ENCODE peak calls at places on chromosomes 4 and X, in five cellular contexts. Q is SK-N-SH, D is osteoblast, Z is HCT116, T is neural progenitor cell. A is an unnamed sample.

GRCh38 chrX:68694429-68695205 is 47.2 kb downstream of the STARD8 start:
- DNase-seq in Q (no peak), D (peak), Z (no peak), T (no peak), A (no peak)

GRCh38 chr4:183961772-183962171 is 56.7 kb downstream of the STOX2 start:
- DNase-seq in Q (no peak), D (no peak), Z (no peak), T (peak), A (no peak)

GRCh38 chrX:2566044-2566443 is 65.3 kb upstream of the DHRSX start:
- DNase-seq in Q (no peak), D (no peak), Z (no peak), T (no peak), A (no peak)

GRCh38 chr4:99606716-99607115 is 32.1 kb downstream of the MTTP start:
- DNase-seq in Q (no peak), D (no peak), Z (no peak), T (no peak), A (no peak)

GRCh38 chrX:104721854-104722253 is 155.9 kb downstream of the IL1RAPL2 start:
- DNase-seq in Q (no peak), D (no peak), Z (no peak), T (no peak), A (no peak)

GRCh38 chr4:107156443-107156842 is 120.3 kb upstream of the DKK2 start:
- DNase-seq in Q (no peak), D (no peak), Z (no peak), T (no peak), A (no peak)

GRCh38 chrX:81286608-81287007 is 84.7 kb downstream of the SH3BGRL start:
- DNase-seq in Q (no peak), D (no peak), Z (no peak), T (no peak), A (no peak)

GRCh38 chr4:145823743-145824142 is 114.9 kb downstream of the ZNF827 start:
- DNase-seq in Q (no peak), D (no peak), Z (no peak), T (no peak), A (no peak)

GRCh38 chrX:133516691-133517090 is 101.4 kb upstream of the GPC4 start:
- DNase-seq in Q (no peak), D (no peak), Z (no peak), T (no peak), A (no peak)

GRCh38 chr4:107794001-107794400 is 30.7 kb upstream of the SGMS2 start:
- DNase-seq in Q (no peak), D (no peak), Z (no peak), T (peak), A (no peak)

GRCh38 chr4:40769266-40769665 is 19.5 kb downstream of the NSUN7 start:
- DNase-seq in Q (no peak), D (no peak), Z (no peak), T (no peak), A (no peak)

GRCh38 chr4:185868983-185869938 is 57.3 kb upstream of the SORBS2 start:
- DNase-seq in Q (no peak), D (no peak), Z (no peak), T (no peak), A (no peak)

GRCh38 chrX:134969726-134970125 is 21.1 kb upstream of the SMIM10 start:
- DNase-seq in Q (no peak), D (no peak), Z (no peak), T (no peak), A (no peak)

GRCh38 chr4:2036327-2036726 is 22.8 kb upstream of the NAT8L start:
- DNase-seq in Q (no peak), D (no peak), Z (no peak), T (no peak), A (no peak)

GRCh38 chr4:185683896-185684295 is 128.1 kb downstream of the SORBS2 start:
- DNase-seq in Q (no peak), D (no peak), Z (no peak), T (no peak), A (no peak)

GRCh38 chr4:87865960-87866598 is 33.3 kb downstream of the MEPE start:
- DNase-seq in Q (no peak), D (no peak), Z (no peak), T (peak), A (peak)

GRCh38 chr4:55107054-55107453 is 18.3 kb downstream of the KDR start:
- DNase-seq in Q (no peak), D (no peak), Z (no peak), T (no peak), A (no peak)

GRCh38 chr4:20512053-20512810 is 188.0 kb upstream of the PACRGL start:
- DNase-seq in Q (no peak), D (peak), Z (no peak), T (no peak), A (no peak)

GRCh38 chr4:90958256-90958895 is 831.2 kb downstream of the CCSER1 start:
- DNase-seq in Q (no peak), D (no peak), Z (peak), T (no peak), A (no peak)

DNA sequence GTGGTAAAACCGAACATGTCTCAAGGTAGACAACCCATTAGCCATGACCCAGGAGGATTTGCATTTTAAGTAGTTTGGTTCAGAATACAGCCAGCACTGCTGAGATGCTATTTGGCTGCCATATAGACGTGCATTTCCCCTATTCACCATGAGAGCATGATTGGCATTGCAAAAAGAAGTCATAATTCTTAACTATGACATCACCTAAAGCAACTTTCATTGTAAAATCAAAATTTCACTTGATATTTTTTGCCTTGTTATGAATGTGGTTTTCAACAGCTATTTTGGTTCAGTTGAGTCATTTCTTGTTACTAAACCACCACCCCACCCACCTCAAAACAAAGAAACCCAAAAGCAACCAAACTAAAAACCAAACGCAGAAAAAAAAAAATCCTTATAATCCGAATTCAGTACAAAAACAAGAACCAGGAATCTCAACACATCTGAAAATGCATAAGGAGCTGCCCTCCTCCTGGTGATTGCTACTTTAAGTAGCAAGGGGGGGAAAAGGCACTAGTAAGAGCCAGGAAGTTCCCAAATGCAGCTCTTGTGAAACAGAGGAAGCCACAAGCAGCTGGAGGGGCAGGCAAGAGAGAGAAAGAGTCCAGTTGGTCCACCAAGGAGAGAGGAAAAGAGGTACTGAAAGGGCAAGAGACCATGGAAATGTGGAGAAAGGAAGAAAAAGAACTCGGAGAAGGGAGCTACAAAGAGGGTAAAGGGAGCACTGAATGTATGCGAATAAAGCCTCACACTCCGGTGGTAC is 3.1 kb downstream of the SLITRK4 start:
- DNase-seq in Q (no peak), D (no peak), Z (no peak), T (peak), A (no peak)
- H3K4me2 ChIP-seq in Q (no peak), D (no peak), Z (no peak), T (peak), A (no peak)

GRCh38 chr4:13783800-13784411 is 156.4 kb upstream of the BOD1L1 start:
- DNase-seq in Q (no peak), D (no peak), Z (no peak), T (peak), A (no peak)
- H3K4me2 ChIP-seq in Q (no peak), D (no peak), Z (no peak), T (no peak), A (no peak)

DNA sequence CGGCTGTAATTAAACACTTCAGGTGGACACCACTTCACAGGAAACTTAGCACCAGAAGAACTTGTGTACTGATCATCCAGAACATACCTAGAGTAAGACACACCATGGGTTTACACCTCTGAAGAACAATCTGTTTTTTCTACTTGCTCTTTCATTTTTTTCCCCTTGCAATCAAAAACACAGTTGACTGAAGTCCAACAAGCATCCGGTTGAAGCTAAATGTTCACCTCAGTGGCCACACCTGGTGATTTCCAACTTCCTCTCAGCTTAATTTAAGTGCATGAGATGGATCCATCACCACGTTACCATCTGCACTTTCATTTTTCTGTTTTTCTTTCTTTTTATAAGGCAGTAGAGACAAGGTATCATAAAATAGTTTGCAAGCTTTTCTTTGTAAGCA is 4.9 kb upstream of the TXK start:
- DNase-seq in Q (no peak), D (no peak), Z (no peak), T (no peak), A (no peak)
- H3K4me2 ChIP-seq in Q (no peak), D (no peak), Z (no peak), T (no peak), A (no peak)

GRCh38 chrX:97158270-97158669 is 274.6 kb downstream of the RPA4 start:
- DNase-seq in Q (no peak), D (no peak), Z (no peak), T (no peak), A (peak)
- H3K4me2 ChIP-seq in Q (no peak), D (no peak), Z (no peak), T (no peak), A (peak)

DNA sequence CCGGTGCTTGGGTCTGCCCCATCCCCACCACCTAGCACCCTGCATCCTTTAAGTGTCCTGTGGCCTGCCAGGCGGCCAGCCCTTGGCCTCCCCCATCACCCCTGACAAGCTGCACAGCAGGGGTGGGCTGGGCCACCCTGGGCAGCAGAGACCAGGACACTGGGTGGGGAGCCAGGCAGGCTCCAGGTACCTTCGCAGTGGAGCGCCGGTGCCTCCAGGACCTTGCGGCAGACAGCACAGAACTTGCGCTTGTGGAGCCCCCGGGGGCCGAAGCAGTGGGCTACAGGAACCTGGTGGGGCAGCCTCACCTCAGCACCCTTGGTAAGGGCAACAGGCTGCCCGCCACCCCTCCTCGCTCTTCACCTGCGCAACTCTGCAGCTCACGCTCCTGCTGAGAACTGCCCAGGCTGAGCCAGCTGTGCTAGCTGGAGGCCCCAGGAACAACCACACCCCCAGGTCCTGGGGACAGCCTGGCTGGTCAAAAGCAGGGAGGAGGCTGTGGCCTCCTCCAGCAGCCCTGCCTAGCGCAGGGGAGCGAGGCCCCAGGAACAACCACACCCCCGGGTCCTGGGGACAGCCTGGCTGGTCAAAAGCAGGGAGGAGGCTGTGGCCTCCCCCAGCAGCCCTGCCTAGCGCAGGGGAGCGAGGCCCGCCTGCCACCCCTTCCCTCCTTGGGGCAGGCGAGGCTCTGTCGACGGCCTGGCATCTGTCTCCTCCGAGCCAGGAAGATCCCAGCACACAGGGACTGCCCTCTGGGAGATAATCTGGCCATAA is 4.6 kb downstream of the DGKQ start:
- DNase-seq in Q (no peak), D (no peak), Z (no peak), T (no peak), A (no peak)
- H3K4me2 ChIP-seq in Q (no peak), D (no peak), Z (no peak), T (no peak), A (no peak)

DNA sequence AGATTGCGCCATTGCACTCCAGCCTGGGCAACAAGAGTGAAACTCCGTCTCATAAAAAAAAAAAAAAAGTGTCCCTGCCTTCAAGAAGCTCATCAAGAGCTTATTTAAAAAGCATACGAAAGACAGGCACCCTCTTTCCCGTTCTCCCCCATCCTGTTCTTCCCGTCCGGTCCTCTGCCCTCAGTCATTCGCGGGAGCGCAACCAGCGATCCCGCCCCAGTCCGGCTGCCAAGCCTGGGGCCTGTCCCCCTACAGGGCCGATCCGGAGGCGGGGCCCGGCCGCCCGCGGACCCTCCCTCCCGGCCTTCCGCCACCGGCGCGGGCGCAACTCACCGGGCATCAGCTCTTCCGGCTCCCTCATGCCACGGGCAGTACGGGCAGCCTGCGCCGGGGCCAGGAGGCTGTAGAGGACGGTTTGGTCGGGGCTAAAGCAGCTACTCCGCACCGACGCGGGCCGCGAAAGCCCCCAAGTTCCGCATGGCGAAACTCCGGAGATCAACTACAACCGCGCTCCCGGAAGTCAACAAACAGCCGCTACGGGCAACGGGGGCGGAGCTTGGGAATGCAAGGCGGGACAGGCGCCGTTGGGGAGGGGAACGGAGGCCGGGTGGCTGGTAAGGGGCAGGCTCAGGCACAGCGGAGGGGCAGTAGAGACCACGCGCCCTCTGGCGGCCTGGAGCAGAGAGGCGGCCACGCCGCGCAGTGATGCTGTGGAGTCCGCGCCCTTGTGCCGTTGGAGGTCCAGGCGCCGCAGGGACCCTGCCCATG is at the start of gene RPGR:
- DNase-seq in Q (peak), D (peak), Z (peak), T (peak), A (peak)
- H3K4me2 ChIP-seq in Q (peak), D (peak), Z (peak), T (peak), A (peak)

A was measured in A549.